ENCODE peak calls at places on chromosome 6, in ten cellular contexts. F, O, N, J, H, R, Q, B, X and S are unnamed samples.
A peak's percentile ranks its signal among the peaks of the same experiment; 100 is the strongest.

GRCh38 chr6:156778615-156779205 is 1.5 kb downstream of the ARID1B start:
- DNase-seq in F (peak; percentile 64), H (peak; percentile 23), Q (peak; percentile 54), O (peak; percentile 33), X (no peak), B (peak; percentile 62), J (peak; percentile 76), N (peak; percentile 59), R (no peak), S (peak; percentile 54)

GRCh38 chr6:11218827-11219826 is 13.3 kb downstream of the NEDD9 start:
- DNase-seq in O (no peak), H (peak; percentile 53), X (no peak), B (peak; percentile 59), J (peak; percentile 20), Q (peak; percentile 58), R (no peak), N (peak; percentile 90), F (no peak), S (peak; percentile 48)

GRCh38 chr6:92495246-92495645 is 924.1 kb downstream of the EPHA7 start:
- DNase-seq in F (no peak), B (no peak), N (no peak), O (no peak), J (peak; percentile 58), Q (no peak), H (no peak), R (no peak), X (no peak), S (no peak)

GRCh38 chr6:43943781-43944250 is 173.8 kb downstream of the VEGFA start:
- DNase-seq in Q (peak; percentile 79), N (no peak), J (peak; percentile 62), O (peak; percentile 37), F (no peak), X (no peak), R (no peak), H (no peak), B (no peak), S (no peak)

GRCh38 chr6:131250121-131250520 is 114.9 kb downstream of the AKAP7 start:
- DNase-seq in F (peak; percentile 62), Q (peak; percentile 44), R (no peak), N (peak; percentile 43), X (no peak), B (peak; percentile 49), O (peak; percentile 37), H (peak; percentile 24), J (peak; percentile 74), S (no peak)

GRCh38 chr6:120026791-120027190 is 677.2 kb upstream of the MAN1A1 start:
- DNase-seq in J (no peak), O (no peak), Q (no peak), N (no peak), H (no peak), B (no peak), R (no peak), X (no peak), F (no peak), S (no peak)

GRCh38 chr6:159212881-159213280 is 43.7 kb downstream of the FNDC1 start:
- DNase-seq in O (no peak), N (no peak), R (no peak), J (no peak), Q (no peak), B (no peak), H (no peak), X (no peak), F (no peak), S (no peak)

GRCh38 chr6:3195695-3196497 is 31.6 kb downstream of the TUBB2B start:
- DNase-seq in N (no peak), J (peak; percentile 37), X (no peak), O (peak; percentile 59), H (no peak), F (peak; percentile 18), R (no peak), B (no peak), Q (no peak), S (no peak)

GRCh38 chr6:85644374-85644762 is 1.7 kb upstream of the SYNCRIP start:
- DNase-seq in X (no peak), Q (no peak), F (peak; percentile 29), J (no peak), H (no peak), O (no peak), N (no peak), B (no peak), R (no peak), S (no peak)

GRCh38 chr6:224350-224749 is 67.9 kb upstream of the DUSP22 start:
- DNase-seq in Q (no peak), F (no peak), H (no peak), J (no peak), B (no peak), R (no peak), X (peak; percentile 52), O (no peak), N (no peak), S (no peak)

GRCh38 chr6:168607272-168608112 is 166.5 kb downstream of the SMOC2 start:
- DNase-seq in Q (no peak), N (no peak), J (no peak), R (no peak), O (no peak), B (no peak), F (no peak), H (no peak), X (no peak), S (no peak)

GRCh38 chr6:42532038-42532669 is 31.7 kb upstream of the UBR2 start:
- DNase-seq in R (no peak), X (no peak), F (peak; percentile 83), H (no peak), O (peak; percentile 70), J (peak; percentile 71), N (peak; percentile 26), B (no peak), Q (peak; percentile 32), S (no peak)

GRCh38 chr6:170210651-170211403 is 80.1 kb downstream of the DLL1 start:
- DNase-seq in O (peak; percentile 1), X (peak; percentile 77), H (no peak), B (no peak), Q (no peak), J (no peak), R (no peak), F (no peak), N (no peak), S (peak; percentile 2)

GRCh38 chr6:24766685-24767462 is 7.9 kb upstream of the GMNN start:
- DNase-seq in Q (peak; percentile 32), O (no peak), N (no peak), J (peak; percentile 38), F (peak; percentile 68), H (no peak), X (no peak), R (no peak), B (no peak), S (no peak)

GRCh38 chr6:158558415-158559306 is 1.2 kb upstream of the TMEM181 start:
- DNase-seq in H (no peak), O (no peak), J (no peak), Q (no peak), R (no peak), N (no peak), F (no peak), X (no peak), B (no peak), S (no peak)

GRCh38 chr6:15247750-15248450 is 2.0 kb downstream of the JARID2 start:
- DNase-seq in J (peak; percentile 77), H (peak; percentile 34), F (peak; percentile 78), N (peak; percentile 63), O (peak; percentile 76), B (peak; percentile 61), R (no peak), X (no peak), Q (peak; percentile 51), S (peak; percentile 62)

GRCh38 chr6:12097791-12098190 is 85.7 kb downstream of the HIVEP1 start:
- DNase-seq in O (no peak), Q (no peak), J (no peak), H (no peak), B (no peak), N (no peak), R (no peak), X (no peak), F (peak; percentile 62), S (no peak)

GRCh38 chr6:136594671-136595070 is 44.4 kb upstream of the MAP7 start:
- DNase-seq in H (no peak), B (no peak), R (no peak), Q (no peak), F (no peak), N (no peak), O (no peak), X (no peak), J (no peak), S (no peak)

GRCh38 chr6:88823998-88824397 is 139.4 kb downstream of the RNGTT start:
- DNase-seq in R (no peak), Q (peak; percentile 35), X (no peak), B (no peak), F (peak; percentile 59), J (peak; percentile 40), O (no peak), H (no peak), N (no peak), S (no peak)

GRCh38 chr6:49980898-49981297 is 11.5 kb upstream of the DEFB113 start:
- DNase-seq in F (peak; percentile 18), N (no peak), R (no peak), O (no peak), H (no peak), X (no peak), J (no peak), Q (peak; percentile 66), B (no peak), S (no peak)

GRCh38 chr6:134267917-134268361 is 50.0 kb downstream of the SGK1 start:
- DNase-seq in F (no peak), O (peak; percentile 58), B (no peak), J (peak; percentile 6), X (peak; percentile 90), N (peak; percentile 66), R (no peak), Q (no peak), H (no peak), S (no peak)

GRCh38 chr6:162917506-162917905 is 189.7 kb downstream of the PACRG start:
- DNase-seq in J (no peak), O (no peak), R (no peak), B (no peak), H (no peak), F (peak; percentile 82), X (no peak), N (no peak), Q (peak; percentile 20), S (no peak)

GRCh38 chr6:34150766-34151165 is 4.9 kb upstream of the GRM4 start:
- DNase-seq in X (no peak), J (no peak), H (no peak), N (no peak), O (no peak), B (no peak), F (no peak), Q (no peak), R (no peak), S (no peak)

GRCh38 chr6:165562421-165563090 is 100.5 kb downstream of the PDE10A start:
- DNase-seq in J (peak; percentile 22), O (no peak), R (no peak), B (no peak), H (no peak), X (no peak), Q (peak; percentile 3), N (no peak), F (no peak), S (no peak)

GRCh38 chr6:21240709-21241108 is 352.8 kb upstream of the SOX4 start:
- DNase-seq in H (no peak), R (no peak), B (no peak), Q (no peak), O (no peak), F (peak; percentile 26), N (no peak), J (no peak), X (no peak), S (no peak)

GRCh38 chr6:30260036-30260504 is 46.9 kb upstream of the TRIM26 start:
- DNase-seq in J (no peak), H (no peak), O (peak; percentile 24), Q (no peak), X (no peak), B (no peak), F (peak; percentile 44), R (no peak), N (no peak), S (peak; percentile 13)

GRCh38 chr6:158663465-158664167 is 13.8 kb downstream of the SYTL3 start:
- DNase-seq in N (no peak), F (no peak), Q (no peak), H (no peak), B (no peak), O (no peak), J (no peak), X (no peak), R (peak; percentile 64), S (no peak)

GRCh38 chr6:41578714-41579610 is 32.8 kb downstream of the FOXP4 start:
- DNase-seq in F (no peak), N (no peak), O (peak; percentile 54), H (no peak), Q (peak; percentile 18), X (no peak), J (peak; percentile 49), B (no peak), R (no peak), S (no peak)